ENCODE peak calls at places on chromosomes 12 and 14, in four cellular contexts. One of them, this sample, is unnamed.

GRCh38 chr14:24513009-24513408 is 4.9 kb upstream of the CMA1 start:
- DNase-seq in skeletal muscle cell: no peak
- DNase-seq in H4: no peak
- DNase-seq in GM10248: no peak
- DNase-seq in this sample: no peak

GRCh38 chr12:2805146-2805525 is 7.3 kb upstream of the ITFG2 start:
- DNase-seq in skeletal muscle cell: no peak
- DNase-seq in H4: no peak
- DNase-seq in GM10248: no peak
- DNase-seq in this sample: no peak

GRCh38 chr12:26214121-26214520 is 18.7 kb downstream of the SSPN start:
- DNase-seq in skeletal muscle cell: no peak
- DNase-seq in H4: no peak
- DNase-seq in GM10248: no peak
- DNase-seq in this sample: no peak

GRCh38 chr12:120584343-120585149 is 3.3 kb upstream of the POP5 start:
- DNase-seq in skeletal muscle cell: no peak
- DNase-seq in H4: no peak
- DNase-seq in GM10248: peak; percentile 64
- DNase-seq in this sample: no peak

GRCh38 chr14:61101803-61102548 is 120.9 kb downstream of the SLC38A6 start:
- DNase-seq in skeletal muscle cell: no peak
- DNase-seq in H4: peak; percentile 46
- DNase-seq in GM10248: no peak
- DNase-seq in this sample: no peak

GRCh38 chr14:63435838-63436237 is 107.3 kb downstream of the PPP2R5E start:
- DNase-seq in skeletal muscle cell: peak; percentile 59
- DNase-seq in H4: peak; percentile 65
- DNase-seq in GM10248: no peak
- DNase-seq in this sample: peak; percentile 26

GRCh38 chr14:21960636-21961035 is 287.0 kb upstream of the OR4E1 start:
- DNase-seq in skeletal muscle cell: no peak
- DNase-seq in H4: no peak
- DNase-seq in GM10248: no peak
- DNase-seq in this sample: no peak

GRCh38 chr14:91829511-91829910 is 37.8 kb downstream of the TC2N start:
- DNase-seq in skeletal muscle cell: no peak
- DNase-seq in H4: no peak
- DNase-seq in GM10248: no peak
- DNase-seq in this sample: no peak

GRCh38 chr12:67161322-67161918 is 107.7 kb upstream of the CAND1 start:
- DNase-seq in skeletal muscle cell: peak; percentile 1
- DNase-seq in H4: peak; percentile 53
- DNase-seq in GM10248: peak; percentile 29
- DNase-seq in this sample: peak; percentile 8

GRCh38 chr14:34302654-34303053 is 159.4 kb downstream of the SPTSSA start:
- DNase-seq in skeletal muscle cell: peak; percentile 16
- DNase-seq in H4: no peak
- DNase-seq in GM10248: no peak
- DNase-seq in this sample: no peak

GRCh38 chr14:105126970-105127307 is 41.6 kb downstream of the JAG2 start:
- DNase-seq in skeletal muscle cell: no peak
- DNase-seq in H4: no peak
- DNase-seq in GM10248: no peak
- DNase-seq in this sample: no peak